ENCODE peak calls at places on chromosome 7, in eight cellular contexts. I, H, N, U, G, A, S and R are unnamed samples.

GRCh38 chr7:18546576-18546975 is 51.0 kb downstream of the HDAC9 start:
- DNase-seq in H (no peak), U (no peak), N (no peak), S (no peak), I (no peak), A (no peak), G (no peak), R (no peak)

GRCh38 chr7:31926991-31927584 is 143.1 kb downstream of the PDE1C start:
- DNase-seq in H (no peak), G (no peak), U (no peak), N (no peak), I (no peak), A (no peak), S (no peak), R (no peak)

GRCh38 chr7:139828446-139828845 is 618 bp upstream of the TBXAS1 start:
- DNase-seq in S (no peak), N (no peak), U (no peak), H (no peak), G (no peak), I (no peak), A (no peak), R (no peak)

GRCh38 chr7:157292770-157293412 is 43.9 kb upstream of the DNAJB6 start:
- DNase-seq in A (no peak), I (no peak), G (no peak), N (no peak), S (no peak), H (no peak), U (no peak), R (no peak)

GRCh38 chr7:1096156-1097119 is 8.5 kb downstream of the GPER1 start:
- DNase-seq in U (no peak), N (no peak), S (no peak), G (no peak), I (no peak), H (no peak), A (no peak), R (no peak)

GRCh38 chr7:42883950-42884349 is 27.9 kb downstream of the C7orf25 start:
- DNase-seq in U (no peak), N (no peak), I (no peak), G (no peak), S (no peak), A (peak), H (no peak), R (no peak)

GRCh38 chr7:121244120-121244865 is 84.5 kb upstream of the WNT16 start:
- DNase-seq in U (no peak), G (no peak), N (peak), I (peak), S (no peak), A (no peak), H (no peak), R (no peak)

GRCh38 chr7:101537205-101537604 is 91.9 kb downstream of the MYL10 start:
- DNase-seq in H (no peak), U (no peak), N (no peak), I (no peak), G (no peak), A (no peak), S (no peak), R (no peak)

GRCh38 chr7:158887594-158887993 is 31.2 kb downstream of the DYNC2I1 start:
- DNase-seq in U (no peak), S (no peak), H (no peak), A (no peak), G (no peak), I (no peak), N (no peak), R (no peak)

GRCh38 chr7:862157-862556 is 14.2 kb upstream of the GET4 start:
- DNase-seq in A (no peak), I (no peak), S (no peak), H (no peak), G (no peak), N (no peak), U (no peak), R (no peak)